ENCODE peak calls at places on chromosomes 7 and 10, in six cellular contexts. M is left lung, S is cardiac muscle cell, B is endothelial cell of umbilical vein, F is astrocyte, T is aorta. K is an unnamed sample.

GRCh38 chr10:107913317-107914294 is 749.1 kb upstream of the SORCS1 start:
- DNase-seq in M (no peak), S (peak; percentile 19), B (no peak), F (no peak), T (no peak), K (peak; percentile 87)

GRCh38 chr7:110051386-110051785 is 1039.5 kb upstream of the LRRN3 start:
- DNase-seq in M (no peak), S (no peak), B (no peak), F (no peak), T (no peak), K (no peak)

GRCh38 chr10:112383325-112383724 is 9.4 kb downstream of the ACSL5 start:
- DNase-seq in M (no peak), S (peak; percentile 11), B (peak; percentile 77), F (peak; percentile 65), T (no peak), K (no peak)

GRCh38 chr10:13717571-13717935 is 130.8 kb downstream of the PRPF18 start:
- DNase-seq in M (no peak), S (no peak), B (no peak), F (no peak), T (no peak), K (no peak)

GRCh38 chr10:33600381-33600780 is 265.9 kb upstream of the NRP1 start:
- DNase-seq in M (no peak), S (no peak), B (no peak), F (peak; percentile 51), T (no peak), K (no peak)

GRCh38 chr7:134854816-134855215 is 75.4 kb downstream of the CALD1 start:
- DNase-seq in M (no peak), S (no peak), B (peak; percentile 70), F (no peak), T (no peak), K (no peak)

GRCh38 chr10:63901228-63901627 is 380.0 kb downstream of the REEP3 start:
- DNase-seq in M (no peak), S (no peak), B (no peak), F (no peak), T (no peak), K (peak; percentile 45)

GRCh38 chr7:152193882-152194281 is 168.4 kb downstream of the GALNT11 start:
- DNase-seq in M (no peak), S (no peak), B (no peak), F (no peak), T (no peak), K (no peak)

GRCh38 chr7:154767194-154767593 is 235.7 kb downstream of the PAXIP1 start:
- DNase-seq in M (no peak), S (no peak), B (no peak), F (peak; percentile 71), T (peak; percentile 31), K (no peak)

GRCh38 chr7:137978464-137979237 is 23.2 kb downstream of the CREB3L2 start:
- DNase-seq in M (no peak), S (no peak), B (peak; percentile 95), F (peak; percentile 99), T (peak; percentile 91), K (no peak)
- H3K4me1 ChIP-seq in M (peaks cover 19% of the 10 kb centered on the region), S (peaks cover 7% of the 10 kb centered on the region), B (peaks cover 32% of the 10 kb centered on the region), F (peaks cover 67% of the 10 kb centered on the region), T (peaks cover 25% of the 10 kb centered on the region), K (peaks cover 2% of the 10 kb centered on the region)

GRCh38 chr10:129505500-129506075 is 38.5 kb downstream of the MGMT start:
- DNase-seq in M (no peak), S (no peak), B (no peak), F (no peak), T (no peak), K (no peak)
- H3K9me3 ChIP-seq in M (peaks cover 23% of the 10 kb centered on the region), S (no peaks in the 10 kb centered on the region), B (peaks cover 2% of the 10 kb centered on the region), F (no peaks in the 10 kb centered on the region), T (no peaks in the 10 kb centered on the region), K (no peaks in the 10 kb centered on the region)

DNA sequence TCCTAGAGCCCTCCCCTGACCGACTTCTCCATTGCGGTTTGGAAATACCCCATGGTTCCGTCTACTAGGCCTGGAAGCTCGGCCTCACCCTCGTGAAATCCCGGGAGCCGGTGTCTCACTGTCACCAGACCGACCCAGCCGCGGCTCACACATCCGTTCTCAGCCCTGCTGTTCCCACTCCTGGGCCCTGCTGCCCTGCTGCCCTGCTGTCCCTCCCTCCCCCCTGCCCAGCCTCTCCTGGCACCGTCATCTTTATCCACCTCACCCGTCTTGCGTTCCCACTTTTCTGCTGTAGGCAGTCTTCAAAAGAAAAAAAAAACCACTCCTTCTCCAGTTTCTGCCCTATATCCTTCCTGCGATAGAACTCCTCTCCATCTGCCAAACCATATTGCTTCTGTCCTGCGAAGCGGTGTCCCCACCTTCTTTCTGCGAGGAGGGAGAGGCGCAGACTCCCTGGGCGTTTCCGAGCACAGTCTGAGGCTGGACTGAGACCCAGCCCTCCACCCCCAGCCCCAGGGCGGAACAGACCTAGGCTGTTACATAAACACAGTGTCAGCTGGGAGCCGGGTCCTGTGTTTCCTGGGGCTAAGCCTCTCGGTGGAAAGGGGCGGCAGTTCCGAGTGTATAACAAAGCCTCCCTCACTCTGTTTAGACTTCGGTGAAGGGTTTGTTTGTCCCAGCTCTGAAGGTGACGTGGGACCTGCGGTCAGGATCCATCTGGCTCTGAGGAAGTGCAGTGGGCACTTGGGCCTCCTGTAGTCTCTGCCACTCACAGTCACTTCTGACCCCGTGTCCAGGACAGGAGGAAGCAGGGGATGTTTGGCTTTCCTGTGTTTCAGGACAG is 2.8 kb downstream of the AGAP3 start:
- DNase-seq in M (peak; percentile 93), S (no peak), B (peak; percentile 95), F (peak; percentile 52), T (peak; percentile 86), K (peak; percentile 56)
- H3K4me3 ChIP-seq in M (peak overlapping the region; percentile 87), S (no peak overlapping the region), B (peak overlapping the region; percentile 81), F (peak overlapping the region; percentile 83), T (no peak overlapping the region), K (peak overlapping the region; percentile 85)

DNA sequence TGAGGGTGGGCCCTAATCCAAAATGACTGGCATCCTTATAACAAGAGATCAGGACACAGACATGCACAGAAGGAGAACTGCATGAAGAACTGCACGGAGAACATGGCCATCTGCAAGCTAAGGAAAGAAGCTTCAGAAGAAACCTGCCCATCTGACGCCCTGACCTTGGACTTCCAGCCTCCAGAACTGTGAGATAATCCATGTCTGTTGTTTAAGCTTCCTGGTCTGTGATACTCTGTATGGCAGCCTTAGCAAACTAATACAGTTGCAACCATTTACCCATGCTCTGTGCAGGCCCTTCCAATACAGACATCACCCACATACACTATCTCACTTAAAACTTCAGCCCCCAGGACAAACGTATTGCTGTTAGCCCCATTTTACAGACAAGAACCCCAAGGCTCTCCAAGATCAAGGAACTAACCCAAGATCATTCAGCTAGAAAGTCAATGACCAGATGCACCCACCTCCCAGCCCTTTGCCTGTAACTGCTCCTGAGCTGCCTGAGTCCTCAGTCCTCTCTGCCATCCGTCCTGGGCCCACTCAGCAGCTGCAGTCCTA is 39.7 kb downstream of the DLG5 start:
- DNase-seq in M (no peak), S (no peak), B (no peak), F (no peak), T (no peak), K (no peak)
- H3K4me1 ChIP-seq in M (peaks cover 19% of the 10 kb centered on the region), S (peaks cover 36% of the 10 kb centered on the region), B (no peaks in the 10 kb centered on the region), F (peaks cover 13% of the 10 kb centered on the region), T (no peaks in the 10 kb centered on the region), K (peaks cover 29% of the 10 kb centered on the region)

DNA sequence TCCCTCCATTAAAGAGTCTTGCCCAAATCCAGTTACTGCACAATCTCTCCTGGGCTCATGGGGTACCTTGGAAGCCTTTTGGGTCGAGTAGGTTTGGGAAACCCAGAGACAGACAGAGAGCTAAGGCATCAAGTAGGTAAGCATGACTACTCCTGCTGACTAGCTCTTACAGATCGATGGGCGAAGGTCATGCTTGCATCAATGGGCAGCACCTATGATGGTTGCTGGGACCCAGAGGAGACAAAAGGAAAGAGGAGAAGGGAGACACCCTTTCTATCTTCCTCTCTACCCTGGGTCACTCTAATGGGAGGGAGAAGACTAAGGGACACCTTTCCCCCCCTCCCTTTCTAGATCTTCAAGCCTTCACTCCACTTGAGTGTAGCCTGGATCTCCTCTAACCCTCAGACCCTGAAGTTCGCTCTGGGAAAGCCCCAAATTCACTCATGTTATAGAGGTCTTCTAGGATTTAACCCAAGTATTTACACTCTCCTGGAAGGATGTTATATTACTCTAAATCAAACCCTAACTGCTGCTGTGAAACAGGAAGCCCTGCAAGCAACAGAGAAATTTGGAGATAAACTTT is 31.6 kb upstream of the ZNF746 start:
- DNase-seq in M (no peak), S (peak; percentile 9), B (no peak), F (peak; percentile 8), T (no peak), K (no peak)
- H3K9me3 ChIP-seq in M (peaks cover 89% of the 10 kb centered on the region), S (no peaks in the 10 kb centered on the region), B (no peaks in the 10 kb centered on the region), F (peaks cover 18% of the 10 kb centered on the region), T (peaks cover 21% of the 10 kb centered on the region), K (peaks cover 18% of the 10 kb centered on the region)

DNA sequence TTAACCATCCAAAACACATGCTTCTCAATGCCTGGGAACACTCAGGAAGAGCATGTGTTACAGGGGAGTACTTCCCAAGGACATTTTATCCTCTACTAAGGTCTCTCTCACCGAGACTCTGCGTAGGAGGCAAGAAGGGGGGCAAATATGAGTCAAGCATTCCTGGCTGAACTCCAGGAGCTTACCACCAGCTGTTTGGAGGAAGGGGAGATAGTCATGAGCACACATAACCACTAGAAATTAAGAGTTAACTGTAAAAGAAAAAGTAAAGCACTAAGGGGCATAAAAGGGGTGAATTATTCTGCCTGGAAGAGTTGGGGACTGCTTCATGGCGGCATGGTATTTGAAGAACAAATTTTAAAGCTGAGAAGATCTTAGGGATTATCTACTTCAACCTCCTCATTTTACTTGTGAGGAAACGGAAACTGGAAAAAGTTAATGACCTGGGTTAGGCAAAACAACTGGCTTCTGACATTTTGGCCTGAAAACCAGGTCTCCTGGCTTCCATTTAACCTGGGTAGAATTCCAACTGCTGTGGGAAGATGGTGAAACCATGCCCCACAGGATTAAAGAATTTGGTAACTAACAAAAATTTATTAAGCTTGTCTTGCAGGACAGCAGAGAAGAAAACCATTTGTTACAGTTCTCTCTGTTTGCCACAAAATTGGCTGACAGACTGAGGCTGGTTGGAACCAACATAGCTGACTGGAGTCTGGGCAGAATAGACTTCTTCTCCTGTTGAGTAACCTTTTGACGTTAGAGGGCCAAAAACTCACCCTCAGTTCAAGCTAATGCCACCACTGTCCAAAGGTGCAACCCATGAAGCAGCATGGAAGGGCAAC is 85.5 kb downstream of the SLC25A13 start:
- DNase-seq in M (no peak), S (peak; percentile 8), B (peak; percentile 97), F (peak; percentile 94), T (peak; percentile 71), K (no peak)
- H3K4me3 ChIP-seq in M (no peak overlapping the region), S (no peak overlapping the region), B (no peak overlapping the region), F (peak overlapping the region; percentile 20), T (no peak overlapping the region), K (no peak overlapping the region)

DNA sequence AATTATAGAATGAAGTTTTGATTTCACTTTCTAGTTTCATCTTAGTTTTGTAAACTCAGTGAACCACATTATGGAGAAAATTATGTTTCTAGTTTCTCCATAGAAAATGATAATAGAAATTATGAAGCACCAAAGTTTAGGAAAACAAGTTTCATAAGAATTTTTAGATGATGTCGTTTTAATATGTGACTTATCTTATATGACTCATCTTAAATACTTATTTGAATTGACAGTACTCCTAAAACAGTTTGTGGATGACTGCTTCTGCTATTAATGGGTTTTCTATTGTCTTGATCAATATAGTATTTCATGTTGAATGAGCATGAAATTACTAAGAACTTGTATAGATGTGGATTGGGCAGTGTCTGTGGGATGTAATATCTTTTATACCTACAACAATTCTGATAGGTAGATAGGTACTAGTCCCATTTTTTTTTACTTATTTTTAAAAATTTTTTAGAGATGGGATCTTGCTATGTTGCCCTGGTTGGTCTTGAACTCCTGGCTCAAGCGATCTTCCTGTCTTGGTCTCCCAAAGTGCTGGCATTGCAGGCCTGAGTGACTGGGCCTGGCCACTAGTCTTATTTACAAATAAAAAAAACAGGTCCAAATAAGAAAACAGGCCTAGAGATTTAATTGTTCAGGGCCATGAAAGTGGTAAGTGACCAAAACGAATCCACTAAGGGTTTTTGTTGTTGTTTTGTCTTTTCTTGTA is 3.7 kb downstream of the HBP1 start:
- DNase-seq in M (no peak), S (no peak), B (no peak), F (no peak), T (no peak), K (no peak)
- H3K4me1 ChIP-seq in M (peaks cover 54% of the 10 kb centered on the region), S (peaks cover 18% of the 10 kb centered on the region), B (peaks cover 6% of the 10 kb centered on the region), F (no peaks in the 10 kb centered on the region), T (no peaks in the 10 kb centered on the region), K (peaks cover 14% of the 10 kb centered on the region)

K was measured in HAP-1.